ENCODE peak calls at places on chromosomes 13 and 19, in ten cellular contexts. H, M, T, R, W, U, G, B, O and X are unnamed samples.

GRCh38 chr19:51448011-51448744 is 10.1 kb downstream of the SIGLEC8 start:
- DNase-seq in O (no peak), R (no peak), B (peak), U (no peak), T (no peak), H (no peak), G (no peak), M (no peak), W (no peak), X (no peak)

GRCh38 chr13:106446011-106446410 is 89.5 kb downstream of the EFNB2 start:
- DNase-seq in R (no peak), U (no peak), W (peak), B (no peak), O (no peak), T (no peak), M (no peak), G (peak), H (peak), X (no peak)

GRCh38 chr13:112575680-112576079 is 12.3 kb downstream of the TUBGCP3 start:
- DNase-seq in O (no peak), H (peak), G (no peak), M (no peak), T (peak), W (peak), U (no peak), R (no peak), B (no peak), X (no peak)

GRCh38 chr13:96238861-96239260 is 149.0 kb downstream of the HS6ST3 start:
- DNase-seq in B (no peak), G (no peak), T (no peak), W (no peak), R (no peak), O (no peak), U (no peak), H (peak), M (no peak), X (no peak)

GRCh38 chr19:56927294-56927693 is 86.8 kb upstream of the PEG3 start:
- DNase-seq in R (no peak), M (no peak), H (no peak), U (no peak), G (no peak), W (no peak), O (no peak), B (no peak), T (no peak), X (no peak)

GRCh38 chr13:45658586-45659235 is 43.2 kb upstream of the ERICH6B start:
- DNase-seq in T (no peak), O (no peak), W (peak), G (no peak), H (peak), M (no peak), B (no peak), U (no peak), R (no peak), X (no peak)

GRCh38 chr19:916645-917322 is 349 bp upstream of the KISS1R start:
- DNase-seq in B (no peak), H (no peak), W (no peak), U (no peak), R (no peak), O (no peak), G (no peak), M (no peak), T (peak), X (no peak)

GRCh38 chr19:5585461-5586299 is 17.9 kb upstream of the TINCR start:
- DNase-seq in H (no peak), U (no peak), T (no peak), O (no peak), B (no peak), R (peak), G (peak), M (no peak), W (no peak), X (no peak)

GRCh38 chr19:2171349-2172145 is 7.8 kb downstream of the DOT1L start:
- DNase-seq in B (peak), M (peak), T (peak), R (peak), U (no peak), H (peak), W (no peak), O (peak), G (no peak), X (no peak)

GRCh38 chr13:72565893-72566292 is 161.5 kb downstream of the MZT1 start:
- DNase-seq in W (peak), M (no peak), O (no peak), B (no peak), U (no peak), G (peak), T (peak), H (peak), R (no peak), X (no peak)

GRCh38 chr13:57635541-57635940 is 4.0 kb downstream of the PCDH17 start:
- DNase-seq in M (no peak), W (no peak), B (no peak), U (no peak), T (no peak), H (no peak), O (no peak), G (no peak), R (no peak), X (no peak)

GRCh38 chr19:15101479-15102082 is 5.6 kb upstream of the SYDE1 start:
- DNase-seq in R (peak), H (peak), G (no peak), M (peak), W (peak), T (peak), U (no peak), B (peak), O (no peak), X (no peak)

GRCh38 chr13:66513728-66514127 is 716.4 kb downstream of the PCDH9 start:
- DNase-seq in H (peak), U (no peak), O (no peak), G (no peak), R (no peak), M (no peak), W (no peak), T (no peak), B (no peak), X (no peak)

GRCh38 chr13:84574851-84575250 is 692.6 kb upstream of the SLITRK1 start:
- DNase-seq in G (peak), R (no peak), B (no peak), U (no peak), O (no peak), T (peak), W (peak), M (no peak), H (peak), X (peak)

GRCh38 chr19:16542894-16543498 is 759 bp upstream of the CHERP start:
- DNase-seq in G (no peak), T (no peak), H (peak), W (peak), O (no peak), M (no peak), B (no peak), R (no peak), U (no peak), X (no peak)

GRCh38 chr13:47964863-47965262 is 36.2 kb downstream of the SUCLA2 start:
- DNase-seq in T (no peak), R (no peak), G (no peak), B (no peak), M (no peak), W (no peak), O (no peak), U (no peak), H (no peak), X (no peak)

GRCh38 chr13:111388851-111389500 is 68.5 kb downstream of the TEX29 start:
- DNase-seq in H (no peak), O (no peak), B (no peak), M (no peak), U (peak), R (no peak), T (no peak), W (no peak), G (no peak), X (no peak)

GRCh38 chr19:51735759-51736449 is 12.1 kb upstream of the HAS1 start:
- DNase-seq in U (peak), O (no peak), G (no peak), B (no peak), H (no peak), R (peak), M (peak), W (peak), T (no peak), X (no peak)

GRCh38 chr13:81872581-81872980 is 1531.7 kb upstream of the SPRY2 start:
- DNase-seq in U (no peak), R (no peak), B (no peak), H (peak), M (no peak), W (no peak), G (peak), O (no peak), T (peak), X (no peak)

GRCh38 chr13:80957019-80957650 is 616.2 kb upstream of the SPRY2 start:
- DNase-seq in W (no peak), G (no peak), B (no peak), U (no peak), O (no peak), H (no peak), M (no peak), T (no peak), R (no peak), X (no peak)